ENCODE peak calls at places on chromosomes 12 and 14, in seven cellular contexts. T is mesenchymal stem cell, N is H1, X is IMR-90, F is mesendoderm, V is trophoblast cell, R is H9. S is an unnamed sample.

GRCh38 chr12:2322554-2323120 is 269.9 kb downstream of the CACNA1C start:
- DNase-seq in R (no peak), N (no peak), F (no peak), T (no peak), X (no peak), V (no peak), S (no peak)

GRCh38 chr14:60575008-60575407 is 66.1 kb downstream of the SIX6 start:
- DNase-seq in V (no peak), X (no peak), R (no peak), F (no peak), N (no peak), T (no peak), S (no peak)

GRCh38 chr14:52834440-52834842 is 43.0 kb upstream of the GNPNAT1 start:
- DNase-seq in F (no peak), X (peak; percentile 93), R (no peak), N (no peak), T (peak; percentile 51), V (peak; percentile 49), S (no peak)

GRCh38 chr14:44170099-44170498 is 337.0 kb downstream of the FSCB start:
- DNase-seq in V (no peak), T (peak; percentile 36), F (no peak), R (no peak), N (no peak), X (no peak), S (no peak)

GRCh38 chr12:77947326-77947725 is 116.6 kb downstream of the NAV3 start:
- DNase-seq in V (no peak), T (peak; percentile 56), X (peak; percentile 83), F (no peak), N (no peak), R (no peak), S (no peak)

GRCh38 chr14:100069161-100069800 is 4.1 kb downstream of the EVL start:
- DNase-seq in X (no peak), T (no peak), N (no peak), R (no peak), V (peak; percentile 87), F (no peak), S (no peak)

GRCh38 chr14:69398818-69399210 is 322 bp downstream of the SLC39A9 start:
- DNase-seq in V (no peak), F (no peak), X (no peak), N (no peak), R (no peak), T (no peak), S (no peak)

GRCh38 chr12:89448951-89449371 is 75.6 kb downstream of the GALNT4 start:
- DNase-seq in F (no peak), V (no peak), N (no peak), T (peak; percentile 90), X (peak; percentile 54), R (no peak), S (no peak)

GRCh38 chr14:101761881-101762529 is 496 bp downstream of the PPP2R5C start:
- DNase-seq in X (no peak), V (no peak), F (no peak), N (no peak), T (peak; percentile 19), R (no peak), S (peak; percentile 53)

GRCh38 chr12:104055686-104056388 is 5.8 kb upstream of the GLT8D2 start:
- DNase-seq in X (peak; percentile 47), F (peak; percentile 73), V (no peak), T (no peak), N (no peak), R (no peak), S (no peak)

GRCh38 chr14:105485720-105486332 is 860 bp upstream of the CRIP1 start:
- DNase-seq in F (peak; percentile 93), R (peak; percentile 82), V (peak; percentile 58), X (no peak), T (peak; percentile 57), N (peak; percentile 83), S (no peak)

GRCh38 chr12:90028620-90029051 is 320.0 kb upstream of the ATP2B1 start:
- DNase-seq in R (no peak), F (no peak), V (no peak), N (no peak), T (peak; percentile 64), X (peak; percentile 33), S (no peak)

GRCh38 chr12:117087808-117088207 is 11.4 kb downstream of the TESC start:
- DNase-seq in T (no peak), F (no peak), V (no peak), N (no peak), X (no peak), R (no peak), S (no peak)

GRCh38 chr14:37862263-37862662 is 266.8 kb downstream of the TTC6 start:
- DNase-seq in F (no peak), T (no peak), R (no peak), V (no peak), N (no peak), X (no peak), S (no peak)

GRCh38 chr14:93105362-93105761 is 10.4 kb downstream of the ITPK1 start:
- DNase-seq in T (peak; percentile 51), V (peak; percentile 60), F (no peak), N (no peak), X (peak; percentile 75), R (no peak), S (no peak)

GRCh38 chr12:71840226-71840847 is 778 bp downstream of the TBC1D15 start:
- DNase-seq in N (no peak), F (peak; percentile 48), V (peak; percentile 70), T (peak; percentile 95), R (no peak), X (peak; percentile 88), S (no peak)

GRCh38 chr14:89503458-89503996 is 86.5 kb upstream of the FOXN3 start:
- DNase-seq in V (no peak), N (no peak), T (no peak), R (no peak), X (no peak), F (no peak), S (no peak)

DNA sequence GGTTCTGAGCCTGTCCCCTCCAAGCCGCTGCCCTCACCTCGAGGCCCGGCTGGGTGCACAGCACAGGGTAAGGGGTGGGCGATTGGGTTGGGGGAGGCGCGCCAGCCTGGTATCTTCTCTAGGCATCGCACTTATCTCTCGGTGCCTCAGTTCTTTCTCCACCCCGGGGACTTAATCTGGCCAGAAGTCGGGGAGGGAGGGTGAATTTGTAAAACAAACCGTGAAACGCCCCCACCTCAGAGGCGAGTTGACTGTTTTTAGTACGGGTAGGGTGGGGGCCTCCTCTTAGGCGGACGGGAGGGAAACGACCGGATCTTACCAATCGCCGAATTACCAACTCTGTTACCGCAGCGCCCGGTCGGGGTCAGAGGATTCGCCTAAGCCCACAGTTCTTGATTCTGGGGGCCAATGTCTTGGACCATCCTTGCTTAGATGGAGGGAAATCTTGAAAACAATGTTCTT is 1.4 kb upstream of the TBX3 start:
- DNase-seq in N (peak; percentile 62), T (no peak), X (no peak), V (no peak), R (peak; percentile 50), F (peak; percentile 90), S (no peak)
- H2BK120ac ChIP-seq in N (no peak overlapping the region), T (peak overlapping the region; percentile 59), X (peak overlapping the region; percentile 97), V (peak overlapping the region; percentile 93), R (no peak overlapping the region), F (no peak overlapping the region), S (no peak overlapping the region)

GRCh38 chr14:74866708-74867389 is 9.1 kb downstream of the PROX2 start:
- DNase-seq in T (no peak), V (no peak), N (no peak), R (no peak), X (no peak), F (no peak), S (no peak)

GRCh38 chr14:74867673-74868072 is 8.3 kb downstream of the PROX2 start:
- DNase-seq in T (no peak), R (no peak), N (no peak), F (no peak), V (no peak), X (peak; percentile 28), S (no peak)

GRCh38 chr14:74865156-74865555 is 10.8 kb downstream of the PROX2 start:
- DNase-seq in T (no peak), V (no peak), X (no peak), F (no peak), N (no peak), R (no peak), S (no peak)

GRCh38 chr14:74871819-74872218 is 4.1 kb downstream of the PROX2 start:
- DNase-seq in X (no peak), V (no peak), R (no peak), F (no peak), N (no peak), T (no peak), S (no peak)

GRCh38 chr14:74868739-74869138 is 7.2 kb downstream of the PROX2 start:
- DNase-seq in V (no peak), F (no peak), T (no peak), R (no peak), N (no peak), X (no peak), S (no peak)
- H2BK120ac ChIP-seq in V (no peak overlapping the region), F (no peak overlapping the region), T (no peak overlapping the region), R (no peak overlapping the region), N (no peak overlapping the region), X (no peak overlapping the region), S (no peak overlapping the region)

DNA sequence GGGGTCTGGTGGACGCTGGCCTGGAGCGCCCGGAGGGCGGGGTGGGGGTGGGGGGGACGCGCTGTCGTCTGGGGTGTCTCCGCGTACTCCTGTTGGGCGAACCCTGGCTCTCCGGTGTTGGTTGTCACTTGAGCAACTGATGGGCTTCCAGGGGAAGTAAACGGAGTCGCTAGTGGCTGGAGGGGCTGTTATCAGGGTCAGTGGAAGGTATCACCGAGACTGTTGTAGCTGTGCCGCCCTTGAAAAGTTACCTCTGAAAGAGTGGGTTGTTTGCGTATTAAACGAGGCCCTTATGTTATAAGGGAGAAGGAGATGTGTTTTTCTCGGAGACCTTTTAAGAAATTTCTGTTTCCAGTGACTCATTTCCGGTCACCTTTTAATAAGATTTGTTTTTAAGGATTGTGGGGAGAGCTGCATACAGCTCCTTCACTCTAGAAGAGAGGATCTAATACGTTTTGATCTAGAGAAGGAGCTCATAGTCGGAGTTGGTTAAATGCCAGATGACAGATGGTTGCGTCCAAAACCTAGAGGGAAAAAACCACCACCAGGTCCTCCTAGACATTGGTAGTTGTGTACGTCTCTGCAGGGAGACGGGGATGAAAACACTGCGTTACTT is 699 bp upstream of the DBX2 start:
- DNase-seq in N (peak; percentile 50), T (no peak), F (peak; percentile 26), X (no peak), V (no peak), R (peak; percentile 52), S (no peak)
- H2BK120ac ChIP-seq in N (no peak overlapping the region), T (no peak overlapping the region), F (no peak overlapping the region), X (no peak overlapping the region), V (no peak overlapping the region), R (no peak overlapping the region), S (no peak overlapping the region)

GRCh38 chr12:129096968-129097367 is 243.7 kb downstream of the GLT1D1 start:
- DNase-seq in R (no peak), F (no peak), N (no peak), T (no peak), V (no peak), X (no peak), S (no peak)
- H2BK120ac ChIP-seq in R (no peak overlapping the region), F (no peak overlapping the region), N (no peak overlapping the region), T (no peak overlapping the region), V (no peak overlapping the region), X (no peak overlapping the region), S (no peak overlapping the region)

GRCh38 chr12:13190275-13190674 is 6.3 kb upstream of the EMP1 start:
- DNase-seq in N (no peak), R (no peak), F (no peak), V (no peak), X (no peak), T (no peak), S (no peak)
- H2BK120ac ChIP-seq in N (no peak overlapping the region), R (no peak overlapping the region), F (no peak overlapping the region), V (no peak overlapping the region), X (no peak overlapping the region), T (no peak overlapping the region), S (no peak overlapping the region)

GRCh38 chr14:91484186-91484585 is 25.9 kb downstream of the PPP4R3A start:
- DNase-seq in V (no peak), R (no peak), T (no peak), F (no peak), N (no peak), X (no peak), S (no peak)
- H2BK120ac ChIP-seq in V (no peak overlapping the region), R (no peak overlapping the region), T (no peak overlapping the region), F (no peak overlapping the region), N (no peak overlapping the region), X (no peak overlapping the region), S (no peak overlapping the region)